ENCODE peak calls at places on chromosomes 1 and 21, in five cellular contexts. X, F, Y, V and Z are unnamed samples.

GRCh38 chr1:211695135-211695816 is 19.9 kb upstream of the NEK2 start:
- DNase-seq in X (peak), F (peak), Y (no peak), V (no peak), Z (no peak)

GRCh38 chr1:2635271-2636010 is 2.6 kb upstream of the MMEL1 start:
- DNase-seq in X (no peak), F (no peak), Y (no peak), V (no peak), Z (no peak)

GRCh38 chr21:32253215-32253641 is 25.6 kb downstream of the MIS18A start:
- DNase-seq in X (no peak), F (no peak), Y (peak), V (no peak), Z (no peak)

GRCh38 chr1:196557797-196558196 is 50.4 kb downstream of the KCNT2 start:
- DNase-seq in X (no peak), F (no peak), Y (no peak), V (no peak), Z (no peak)

GRCh38 chr1:247360991-247361721 is 29.5 kb upstream of the ZNF496 start:
- DNase-seq in X (no peak), F (no peak), Y (no peak), V (no peak), Z (no peak)

GRCh38 chr1:85407978-85408377 is 57.0 kb downstream of the DDAH1 start:
- DNase-seq in X (no peak), F (no peak), Y (no peak), V (no peak), Z (no peak)

GRCh38 chr1:16372535-16373340 is 5.7 kb downstream of the SZRD1 start:
- DNase-seq in X (no peak), F (no peak), Y (no peak), V (no peak), Z (no peak)

GRCh38 chr21:42614391-42614790 is 39.0 kb upstream of the PDE9A start:
- DNase-seq in X (no peak), F (no peak), Y (no peak), V (no peak), Z (no peak)

GRCh38 chr1:159896086-159896930 is 3.7 kb downstream of the CFAP45 start:
- DNase-seq in X (no peak), F (no peak), Y (no peak), V (no peak), Z (no peak)

GRCh38 chr1:106755682-106756406 is 300.6 kb upstream of the PRMT6 start:
- DNase-seq in X (no peak), F (no peak), Y (no peak), V (no peak), Z (no peak)

GRCh38 chr1:37177230-37177864 is 143.0 kb upstream of the GRIK3 start:
- DNase-seq in X (peak), F (no peak), Y (peak), V (peak), Z (peak)

GRCh38 chr1:37549341-37549740 is 4.8 kb downstream of the SNIP1 start:
- DNase-seq in X (no peak), F (no peak), Y (no peak), V (no peak), Z (no peak)

GRCh38 chr1:54290443-54291184 is 90.6 kb downstream of the MRPL37 start:
- DNase-seq in X (no peak), F (no peak), Y (no peak), V (no peak), Z (peak)

GRCh38 chr21:44013380-44014088 is 1.4 kb downstream of the TRAPPC10 start:
- DNase-seq in X (no peak), F (peak), Y (peak), V (no peak), Z (no peak)

GRCh38 chr1:214363386-214363785 is 82.4 kb downstream of the SMYD2 start:
- DNase-seq in X (no peak), F (no peak), Y (no peak), V (no peak), Z (no peak)

GRCh38 chr1:214361636-214362035 is 80.7 kb downstream of the SMYD2 start:
- DNase-seq in X (no peak), F (no peak), Y (no peak), V (no peak), Z (no peak)

GRCh38 chr1:214367841-214368240 is 86.9 kb downstream of the SMYD2 start:
- DNase-seq in X (no peak), F (no peak), Y (no peak), V (no peak), Z (no peak)

GRCh38 chr1:214362188-214362882 is 81.4 kb downstream of the SMYD2 start:
- DNase-seq in X (no peak), F (no peak), Y (no peak), V (no peak), Z (no peak)

GRCh38 chr1:214364335-214364734 is 83.4 kb downstream of the SMYD2 start:
- DNase-seq in X (no peak), F (no peak), Y (no peak), V (no peak), Z (no peak)
- TF ChIP-seq JUND in X (no peak), F (no peak), Y (no peak), V (no peak), Z (no peak)

GRCh38 chr1:169460193-169460833 is 25.4 kb downstream of the SLC19A2 start:
- DNase-seq in X (no peak), F (no peak), Y (peak), V (peak), Z (no peak)
- TF ChIP-seq JUND in X (no peak), F (no peak), Y (no peak), V (no peak), Z (no peak)

DNA sequence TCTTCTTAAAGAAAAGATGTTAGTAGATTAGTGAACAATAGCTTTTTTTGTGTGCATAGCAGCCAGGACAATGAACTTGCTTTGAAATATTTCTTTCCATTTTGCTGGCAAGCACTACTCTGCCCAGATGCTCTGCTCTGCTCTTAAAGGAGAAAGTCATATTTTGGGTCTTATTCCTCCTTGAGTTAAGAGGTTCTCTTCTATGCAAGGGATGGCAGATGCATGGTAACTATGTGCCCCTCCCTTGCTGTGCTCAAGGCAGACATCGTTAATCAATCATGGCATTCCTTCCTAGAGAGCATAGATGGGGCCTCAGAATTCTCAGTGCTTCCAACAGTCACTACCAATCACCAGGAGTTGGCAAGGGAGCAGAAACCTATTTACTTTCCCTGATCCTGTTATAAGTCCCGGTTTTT is 27.6 kb downstream of the NIPAL3 start:
- DNase-seq in X (no peak), F (no peak), Y (no peak), V (no peak), Z (no peak)
- TF ChIP-seq JUND in X (no peak), F (no peak), Y (no peak), V (no peak), Z (no peak)

DNA sequence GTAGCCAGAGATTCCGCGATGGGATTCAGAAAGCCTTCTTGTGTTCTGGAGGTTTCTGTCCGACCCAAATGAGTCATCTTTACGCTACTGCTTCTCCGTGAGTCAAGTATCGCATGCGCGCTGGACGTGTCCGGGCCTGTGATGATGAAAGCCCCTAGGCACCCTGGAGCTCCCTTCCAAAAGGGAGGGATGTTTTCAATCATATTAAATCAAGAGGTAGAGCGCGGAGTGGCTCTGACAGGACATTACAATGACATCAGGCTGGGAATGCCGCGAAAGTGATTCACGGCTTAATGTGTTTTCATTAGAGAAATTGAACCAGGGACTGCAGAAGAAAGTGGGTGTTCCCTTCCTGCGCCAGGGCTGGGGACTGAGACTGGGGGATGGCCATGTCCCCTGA is 48.5 kb downstream of the AJAP1 start:
- DNase-seq in X (no peak), F (no peak), Y (peak), V (no peak), Z (no peak)
- TF ChIP-seq JUND in X (no peak), F (no peak), Y (no peak), V (no peak), Z (no peak)

GRCh38 chr1:61568460-61569211 is 156.3 kb downstream of the TM2D1 start:
- DNase-seq in X (no peak), F (no peak), Y (peak), V (no peak), Z (no peak)
- TF ChIP-seq JUND in X (no peak), F (no peak), Y (no peak), V (no peak), Z (no peak)

GRCh38 chr21:33373451-33373850 is 29.8 kb upstream of the IFNGR2 start:
- DNase-seq in X (no peak), F (no peak), Y (no peak), V (no peak), Z (no peak)
- TF ChIP-seq JUND in X (no peak), F (no peak), Y (no peak), V (no peak), Z (no peak)

DNA sequence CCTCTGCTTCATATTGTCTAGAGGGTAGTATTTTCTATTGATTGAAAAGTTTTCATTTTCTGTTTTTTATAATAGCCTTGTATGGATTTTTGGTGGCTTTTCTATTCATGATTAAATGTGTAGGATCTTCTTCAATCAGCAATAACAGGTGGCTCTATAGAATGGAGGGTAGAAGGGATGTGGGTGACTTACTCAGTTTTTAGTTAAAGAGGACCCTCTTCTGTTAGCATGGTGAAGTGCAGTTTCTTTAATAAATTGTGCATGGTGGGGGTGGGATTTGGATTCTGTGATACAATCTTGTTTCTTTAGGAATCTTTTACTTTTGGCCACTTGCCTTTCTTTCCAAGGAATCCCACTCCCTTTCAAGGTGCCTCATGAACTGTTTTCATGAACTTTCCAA is 64.7 kb downstream of the SLC35A3 start:
- DNase-seq in X (no peak), F (no peak), Y (peak), V (no peak), Z (peak)
- TF ChIP-seq JUND in X (no peak), F (no peak), Y (no peak), V (no peak), Z (no peak)

DNA sequence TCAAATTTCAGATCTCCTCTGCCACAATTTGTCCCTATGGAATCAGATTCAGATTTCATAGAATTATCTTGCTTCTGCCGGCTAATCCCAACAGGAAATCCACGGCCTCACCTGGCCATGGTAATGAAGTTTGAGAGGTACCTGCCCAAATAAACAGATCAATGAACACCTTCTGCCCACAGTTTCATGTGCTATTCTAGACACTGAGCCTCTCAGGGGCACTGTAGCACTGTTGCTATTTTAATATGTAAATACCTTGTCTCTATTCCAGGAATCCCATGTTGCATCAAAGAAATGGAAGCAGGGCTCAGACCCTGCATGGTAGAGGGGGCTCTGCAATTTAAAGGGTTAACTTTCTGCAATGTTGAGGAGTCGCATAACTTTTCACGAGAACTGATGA is 593.1 kb downstream of the PTBP2 start:
- DNase-seq in X (no peak), F (no peak), Y (no peak), V (no peak), Z (no peak)
- TF ChIP-seq JUND in X (no peak), F (no peak), Y (no peak), V (no peak), Z (no peak)

GRCh38 chr1:183186820-183187219 is 756 bp downstream of the LAMC2 start:
- DNase-seq in X (no peak), F (no peak), Y (no peak), V (no peak), Z (no peak)

GRCh38 chr1:183180213-183180612 is 5.9 kb upstream of the LAMC2 start:
- DNase-seq in X (no peak), F (peak), Y (peak), V (no peak), Z (no peak)

GRCh38 chr1:183191833-183192232 is 5.8 kb downstream of the LAMC2 start:
- DNase-seq in X (no peak), F (no peak), Y (no peak), V (no peak), Z (no peak)

GRCh38 chr1:183180634-183181056 is 5.4 kb upstream of the LAMC2 start:
- DNase-seq in X (no peak), F (peak), Y (peak), V (no peak), Z (no peak)

DNA sequence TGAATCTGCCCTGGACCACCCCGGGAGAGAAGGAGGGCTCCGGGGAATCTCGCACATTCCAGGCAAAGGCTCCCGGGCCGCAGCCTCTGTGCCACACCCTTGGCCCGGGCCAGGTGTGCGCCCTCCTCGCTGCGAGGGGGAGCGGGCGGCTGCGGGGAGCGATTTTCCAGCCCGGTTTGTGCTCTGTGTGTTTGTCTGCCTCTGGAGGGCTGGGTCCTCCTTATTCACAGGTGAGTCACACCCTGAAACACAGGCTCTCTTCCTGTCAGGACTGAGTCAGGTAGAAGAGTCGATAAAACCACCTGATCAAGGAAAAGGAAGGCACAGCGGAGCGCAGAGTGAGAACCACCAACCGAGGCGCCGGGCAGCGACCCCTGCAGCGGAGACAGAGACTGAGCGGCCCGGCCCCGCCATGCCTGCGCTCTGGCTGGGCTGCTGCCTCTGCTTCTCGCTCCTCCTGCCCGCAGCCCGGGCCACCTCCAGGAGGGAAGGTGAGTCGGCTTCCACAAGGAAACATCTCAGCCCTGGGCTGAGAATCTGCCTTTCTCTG is at the start of gene LAMC2:
- DNase-seq in X (no peak), F (no peak), Y (no peak), V (peak), Z (peak)
- TF ChIP-seq JUND in X (no peak), F (no peak), Y (no peak), V (peak), Z (no peak)

DNA sequence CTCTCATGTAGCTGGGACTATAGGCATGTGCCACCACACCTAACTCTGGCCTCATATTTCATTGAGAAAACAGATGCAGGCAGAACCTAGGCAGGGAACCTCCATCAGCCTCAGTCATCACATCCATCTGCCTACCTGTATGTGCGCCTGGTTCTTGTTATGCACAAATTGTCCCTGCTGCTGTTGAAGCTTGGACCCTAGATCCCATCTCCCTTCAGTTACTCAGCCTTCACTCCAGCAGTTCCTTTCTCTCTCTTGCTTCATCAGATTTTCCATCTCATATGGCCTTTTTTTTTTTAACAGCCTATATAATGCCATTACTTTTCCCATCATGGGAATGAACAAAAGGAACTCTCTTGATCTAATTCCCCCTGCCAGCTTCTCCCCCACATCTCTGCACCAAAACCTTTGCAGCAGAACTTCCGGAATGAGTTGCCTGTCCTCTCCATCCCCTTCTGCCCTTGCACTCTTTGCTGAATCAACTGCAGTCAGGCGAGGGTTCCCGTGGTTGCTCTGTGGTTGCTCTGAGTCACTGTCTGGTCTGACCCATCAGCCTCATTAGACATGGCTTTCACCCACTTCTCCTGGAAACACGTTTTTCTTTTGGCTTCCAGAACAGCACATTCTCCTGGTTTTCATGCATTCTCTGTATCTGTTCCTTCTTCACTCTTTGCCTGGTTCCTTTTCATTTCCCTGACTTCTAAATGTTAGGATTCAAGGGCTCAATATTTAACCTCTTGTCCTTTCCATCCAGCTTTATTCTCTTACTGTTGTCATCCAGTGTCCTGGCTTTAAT is 41.5 kb downstream of the UBE4B start:
- DNase-seq in X (no peak), F (peak), Y (no peak), V (no peak), Z (no peak)
- TF ChIP-seq JUND in X (peak), F (no peak), Y (peak), V (no peak), Z (no peak)